ENCODE peak calls at places on chromosomes 13 and 19, in four cellular contexts. J is stimulated activated CD4-positive, alpha-beta T cell treated with anti-CD3 and anti-CD28 coated beads, Interleukin-2, amount 100 ng/mL, for 24 hours; R is M059J; S is germinal center. W is an unnamed sample.

GRCh38 chr19:48810151-48810550 is 678 bp downstream of the BCAT2 start:
- DNase-seq in J (no peak), R (no peak), S (no peak), W (no peak)

GRCh38 chr13:31038834-31039552 is 106.5 kb downstream of the TEX26 start:
- DNase-seq in J (no peak), R (peak; percentile 82), S (peak; percentile 27), W (peak; percentile 58)

GRCh38 chr13:65504213-65504612 is 1725.9 kb downstream of the PCDH9 start:
- DNase-seq in J (no peak), R (no peak), S (no peak), W (no peak)

GRCh38 chr13:66689628-66690027 is 540.5 kb downstream of the PCDH9 start:
- DNase-seq in J (no peak), R (no peak), S (no peak), W (no peak)

GRCh38 chr13:111227405-111227804 is 93.0 kb upstream of the TEX29 start:
- DNase-seq in J (no peak), R (no peak), S (no peak), W (no peak)

GRCh38 chr19:31597616-31598015 is 248.4 kb upstream of the TSHZ3 start:
- DNase-seq in J (no peak), R (no peak), S (no peak), W (no peak)

GRCh38 chr19:3190470-3190770 is 4.7 kb downstream of the NCLN start:
- DNase-seq in J (no peak), R (no peak), S (no peak), W (no peak)

GRCh38 chr19:23241433-23241832 is 8.8 kb downstream of the ZNF724 start:
- DNase-seq in J (no peak), R (no peak), S (no peak), W (no peak)

W was measured in stimulated activated naive B cell treated with anti-CD40 and anti-IgM and Interleukin-4, amounts not matched to agents 10 μg/mL and 1 μg/mL and 100 μg/mL, for 72 hours.